ENCODE peak calls at places on chromosomes 12 and 14, in ten cellular contexts. S, Y, M, D, U, J, Z, V, F and B are unnamed samples.

GRCh38 chr14:93005135-93005813 is 82.3 kb downstream of the CHGA start:
- DNase-seq in J (no peak), D (no peak), U (no peak), F (no peak), Z (no peak), M (no peak), Y (no peak), S (no peak), V (no peak), B (no peak)

GRCh38 chr14:69571879-69572633 is 2.6 kb downstream of the CCDC177 start:
- DNase-seq in Y (peak), F (peak), V (no peak), U (no peak), S (no peak), Z (no peak), J (no peak), D (peak), M (no peak), B (peak)

GRCh38 chr12:53976172-53976822 is 1.5 kb upstream of the HOTAIR start:
- DNase-seq in U (no peak), V (no peak), J (no peak), F (no peak), D (no peak), Z (no peak), M (no peak), Y (no peak), S (no peak), B (no peak)

GRCh38 chr14:66074546-66074945 is 411.6 kb upstream of the CCDC196 start:
- DNase-seq in J (no peak), V (no peak), S (no peak), Z (no peak), D (no peak), U (no peak), F (no peak), Y (no peak), M (no peak), B (no peak)

GRCh38 chr12:5796171-5797091 is 148.6 kb downstream of the ANO2 start:
- DNase-seq in J (no peak), M (no peak), U (no peak), Z (peak), S (no peak), Y (no peak), F (no peak), D (peak), V (no peak), B (no peak)

GRCh38 chr14:38941485-38941884 is 161.6 kb downstream of the SEC23A start:
- DNase-seq in J (no peak), D (no peak), U (no peak), S (no peak), F (peak), V (no peak), Y (no peak), M (no peak), Z (no peak), B (no peak)

GRCh38 chr14:100872241-100872640 is 31.3 kb downstream of the RTL1 start:
- DNase-seq in M (no peak), S (no peak), F (peak), V (no peak), J (no peak), U (no peak), Z (no peak), D (no peak), Y (peak), B (peak)

GRCh38 chr12:114921796-114922195 is 237.8 kb upstream of the TBX3 start:
- DNase-seq in J (no peak), M (no peak), V (no peak), Y (no peak), Z (no peak), F (no peak), U (no peak), D (no peak), S (no peak), B (no peak)

GRCh38 chr12:45648070-45648469 is 81.4 kb upstream of the ARID2 start:
- DNase-seq in S (no peak), J (no peak), U (no peak), F (no peak), Z (no peak), V (no peak), D (no peak), M (no peak), Y (no peak), B (no peak)

GRCh38 chr12:94553130-94553519 is 93.5 kb upstream of the CEP83 start:
- DNase-seq in U (no peak), S (no peak), D (peak), Y (peak), M (no peak), F (peak), Z (no peak), J (no peak), V (peak), B (peak)

GRCh38 chr14:96103560-96104460 is 64.6 kb downstream of the C14orf132 start:
- DNase-seq in Z (no peak), Y (no peak), M (no peak), U (no peak), V (no peak), F (no peak), D (no peak), J (no peak), S (no peak), B (no peak)

GRCh38 chr12:113853491-113853890 is 112.6 kb downstream of the RBM19 start:
- DNase-seq in Z (no peak), F (no peak), U (no peak), D (no peak), S (no peak), Y (no peak), V (no peak), J (no peak), M (no peak), B (no peak)

GRCh38 chr14:89025581-89026236 is 201.3 kb downstream of the TTC8 start:
- DNase-seq in J (peak), F (no peak), D (peak), V (peak), U (no peak), Z (no peak), M (no peak), Y (no peak), S (no peak), B (no peak)

GRCh38 chr14:33943081-33943480 is 7.8 kb downstream of the EGLN3 start:
- DNase-seq in D (no peak), Z (no peak), S (no peak), M (no peak), J (no peak), Y (no peak), F (no peak), V (no peak), U (no peak), B (no peak)

GRCh38 chr14:78164226-78164853 is 5.8 kb upstream of the NRXN3 start:
- DNase-seq in V (no peak), Z (peak), J (no peak), U (no peak), M (no peak), F (peak), D (no peak), S (no peak), Y (peak), B (peak)

GRCh38 chr14:85482549-85482948 is 47.4 kb upstream of the FLRT2 start:
- DNase-seq in J (no peak), Z (no peak), S (no peak), D (no peak), V (no peak), F (no peak), U (no peak), M (no peak), Y (no peak), B (no peak)

GRCh38 chr14:23327947-23328744 is 6.9 kb downstream of the PABPN1 start:
- DNase-seq in S (peak), Z (peak), F (peak), Y (peak), M (peak), V (peak), U (peak), J (no peak), D (peak), B (peak)

GRCh38 chr12:53770281-53770680 is 18.5 kb upstream of the CISTR start:
- DNase-seq in Y (peak), D (peak), J (peak), U (no peak), Z (no peak), F (peak), M (no peak), V (peak), S (no peak), B (peak)

GRCh38 chr14:98926151-98926550 is 345.8 kb downstream of the BCL11B start:
- DNase-seq in Y (no peak), S (no peak), V (no peak), U (peak), J (no peak), F (no peak), M (peak), D (no peak), Z (no peak), B (no peak)

GRCh38 chr14:35406811-35407630 is 2.5 kb upstream of the NFKBIA start:
- DNase-seq in Z (no peak), J (no peak), D (peak), V (no peak), U (no peak), M (peak), S (peak), Y (peak), F (peak), B (peak)

GRCh38 chr12:26080911-26081310 is 43.9 kb downstream of the BHLHE41 start:
- DNase-seq in Z (no peak), U (no peak), D (no peak), V (no peak), S (no peak), F (no peak), M (no peak), Y (no peak), J (no peak), B (no peak)

GRCh38 chr12:53997324-53998173 is 2.4 kb upstream of the HOXC9 start:
- DNase-seq in V (no peak), Z (no peak), Y (no peak), J (no peak), S (no peak), D (no peak), M (no peak), F (no peak), U (no peak), B (no peak)

GRCh38 chr14:55160989-55161388 is 30.4 kb downstream of the DLGAP5 start:
- DNase-seq in V (peak), M (peak), Z (no peak), J (no peak), F (peak), D (peak), S (peak), Y (peak), U (no peak), B (peak)

GRCh38 chr12:132448453-132448800 is 41.5 kb upstream of the FBRSL1 start:
- DNase-seq in M (no peak), Y (no peak), V (no peak), Z (no peak), U (no peak), D (no peak), J (no peak), S (no peak), F (no peak), B (no peak)

GRCh38 chr12:132449565-132450390 is 40.2 kb upstream of the FBRSL1 start:
- DNase-seq in V (no peak), M (peak), F (no peak), Z (no peak), J (no peak), Y (no peak), S (peak), D (no peak), U (no peak), B (no peak)

GRCh38 chr12:132451836-132452195 is 38.1 kb upstream of the FBRSL1 start:
- DNase-seq in V (no peak), S (no peak), M (no peak), Z (no peak), Y (no peak), U (no peak), D (no peak), F (no peak), J (no peak), B (no peak)

GRCh38 chr12:132451172-132451835 is 38.6 kb upstream of the FBRSL1 start:
- DNase-seq in U (no peak), D (no peak), S (no peak), Y (no peak), V (no peak), M (no peak), Z (no peak), F (no peak), J (no peak), B (no peak)

DNA sequence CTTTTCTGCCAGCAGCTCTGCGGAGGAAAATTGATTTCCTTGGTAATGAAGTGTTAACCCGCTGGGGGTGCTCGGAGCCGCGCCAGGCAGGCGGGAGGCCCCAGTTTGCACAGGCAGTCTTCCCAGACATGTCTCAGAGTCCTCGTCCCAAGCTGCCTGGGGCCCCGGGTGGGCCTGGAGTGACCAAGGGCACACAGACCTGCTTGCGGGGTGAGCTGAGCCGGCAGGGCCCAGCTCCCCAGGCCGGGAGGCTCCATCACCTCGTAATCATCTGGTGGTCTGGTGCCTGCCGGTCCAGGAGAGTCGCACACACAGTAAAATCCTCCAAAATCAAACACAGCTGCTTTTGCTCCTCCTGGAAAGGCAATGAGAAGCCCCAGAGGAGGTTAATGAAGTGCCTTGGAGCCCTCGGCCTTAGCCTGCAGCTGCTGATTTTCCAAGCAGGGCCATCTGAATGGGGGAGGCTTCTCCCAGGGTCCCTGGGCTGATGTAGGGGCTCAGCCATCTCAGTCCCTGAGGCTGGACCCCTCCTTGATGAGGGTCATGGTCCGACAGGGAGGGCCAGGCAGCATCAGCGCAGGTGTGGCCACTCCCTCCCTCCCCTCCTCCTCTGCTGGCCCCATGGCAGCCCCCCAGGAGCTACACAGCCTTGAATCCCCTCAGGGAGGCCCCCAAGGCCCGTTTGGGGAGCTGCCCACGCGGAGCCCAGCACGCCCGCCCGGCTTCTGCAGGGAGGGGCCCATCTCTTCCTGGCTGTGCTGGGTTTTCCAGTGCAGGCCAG is 39.4 kb upstream of the FBRSL1 start:
- DNase-seq in D (no peak), J (no peak), F (no peak), S (no peak), Y (no peak), M (no peak), V (no peak), Z (no peak), U (no peak), B (no peak)
- H3K4me3 ChIP-seq in D (no peak), J (no peak), F (no peak), S (no peak), Y (no peak), M (no peak), V (no peak), Z (no peak), U (no peak), B (no peak)

GRCh38 chr12:83015390-83016225 is 328.9 kb downstream of the TMTC2 start:
- DNase-seq in S (no peak), J (no peak), Y (no peak), F (peak), M (no peak), D (peak), U (no peak), V (peak), Z (no peak), B (no peak)
- H3K4me3 ChIP-seq in S (no peak), J (no peak), Y (no peak), F (peak), M (no peak), D (peak), U (no peak), V (peak), Z (no peak), B (no peak)

GRCh38 chr12:76555226-76555767 is 4.3 kb downstream of the OSBPL8 start:
- DNase-seq in M (no peak), V (no peak), F (peak), U (no peak), Z (no peak), J (no peak), D (no peak), S (no peak), Y (peak), B (no peak)
- H3K4me3 ChIP-seq in M (no peak), V (no peak), F (no peak), U (no peak), Z (no peak), J (no peak), D (no peak), S (no peak), Y (no peak), B (no peak)

GRCh38 chr12:92138626-92139025 is 7.0 kb downstream of the BTG1 start:
- DNase-seq in Y (no peak), J (no peak), Z (no peak), V (no peak), M (no peak), D (no peak), S (no peak), F (no peak), U (no peak), B (no peak)
- H3K4me3 ChIP-seq in Y (no peak), J (peak), Z (no peak), V (no peak), M (peak), D (no peak), S (peak), F (no peak), U (peak), B (peak)

DNA sequence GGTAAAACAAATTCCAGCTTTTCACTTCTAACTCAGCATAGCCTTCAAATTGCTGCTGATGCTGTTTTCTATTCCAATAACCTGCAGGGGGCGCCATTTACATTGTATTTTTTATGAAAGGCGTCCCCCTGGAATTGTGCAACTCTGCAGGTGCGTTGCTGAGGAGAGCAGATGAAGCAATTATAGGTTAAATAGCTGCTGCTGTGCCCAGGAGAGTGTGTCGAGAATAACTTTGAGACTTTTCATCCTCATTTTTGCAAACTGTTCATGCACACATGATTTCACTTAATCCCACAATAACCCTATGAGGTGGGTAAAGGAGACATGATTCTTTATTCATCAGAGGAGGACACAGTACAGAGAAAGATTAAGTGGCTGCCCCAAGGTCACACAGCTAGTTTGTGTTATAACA is 75.7 kb downstream of the MYRFL start:
- DNase-seq in U (peak), Z (peak), J (no peak), Y (peak), M (peak), S (peak), D (peak), V (no peak), F (peak), B (peak)
- H3K4me3 ChIP-seq in U (no peak), Z (no peak), J (no peak), Y (no peak), M (no peak), S (no peak), D (no peak), V (no peak), F (no peak), B (no peak)

DNA sequence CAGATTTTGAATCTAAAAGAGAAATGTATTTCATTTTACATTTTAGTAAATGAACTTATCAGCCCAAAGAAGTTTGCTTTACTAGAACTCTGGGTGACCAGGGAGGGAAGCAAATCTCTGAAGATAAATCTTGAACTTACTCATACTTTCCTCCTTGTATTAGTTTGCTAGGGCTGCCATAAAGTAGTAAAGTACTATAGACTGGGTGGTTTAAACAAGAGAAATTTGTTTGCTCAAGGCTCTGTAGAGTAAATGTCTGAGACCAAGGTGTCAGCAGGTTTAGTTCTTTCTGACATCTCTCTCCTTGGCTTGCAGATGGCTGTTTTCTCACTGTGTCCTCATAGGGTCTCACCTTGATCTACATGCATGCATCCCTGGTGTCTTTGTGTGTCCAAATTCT is 926.0 kb downstream of the DIO2 start:
- DNase-seq in Z (no peak), J (no peak), V (no peak), F (no peak), U (no peak), S (no peak), Y (no peak), D (no peak), M (no peak), B (no peak)
- H3K4me3 ChIP-seq in Z (no peak), J (no peak), V (no peak), F (no peak), U (no peak), S (no peak), Y (no peak), D (no peak), M (no peak), B (no peak)